ENCODE peak calls at places on chromosomes 7 and 10, in nine cellular contexts. X is HepG2, D is adrenal gland, V is HCT116, C is heart left ventricle, G is endothelial cell of umbilical vein, W is Peyer's patch, S is sigmoid colon, N is stomach. L is an unnamed sample.

GRCh38 chr10:58044072-58044471 is 223.6 kb downstream of the IPMK start:
- DNase-seq in W (no peak), N (no peak), S (no peak), D (no peak), G (no peak), X (no peak), C (no peak), V (no peak), L (no peak)

GRCh38 chr10:306654-307185 is 171.5 kb downstream of the ZMYND11 start:
- DNase-seq in D (no peak), G (no peak), N (no peak), V (no peak), X (peak), S (no peak), W (peak), C (no peak), L (no peak)

GRCh38 chr10:100143756-100144155 is 42.1 kb downstream of the ERLIN1 start:
- DNase-seq in G (no peak), X (no peak), S (no peak), W (no peak), V (no peak), C (no peak), N (no peak), D (no peak), L (no peak)

GRCh38 chr10:121702351-121703320 is 104.4 kb upstream of the FGFR2 start:
- DNase-seq in C (no peak), G (no peak), W (no peak), S (no peak), D (no peak), X (peak), N (no peak), V (no peak), L (no peak)

GRCh38 chr10:132132391-132132841 is 54.3 kb upstream of the DPYSL4 start:
- DNase-seq in G (no peak), N (no peak), X (no peak), D (no peak), C (peak), W (no peak), S (no peak), V (no peak), L (no peak)

GRCh38 chr10:31374146-31374696 is 55.2 kb downstream of the ZEB1 start:
- DNase-seq in D (no peak), C (no peak), V (no peak), X (no peak), W (no peak), S (no peak), G (no peak), N (no peak), L (no peak)

GRCh38 chr7:155815332-155816191 is 3.3 kb upstream of the SHH start:
- DNase-seq in W (no peak), G (peak), D (peak), X (no peak), S (no peak), N (peak), C (no peak), V (no peak), L (no peak)

GRCh38 chr7:34322841-34323240 is 335.2 kb upstream of the NPSR1 start:
- DNase-seq in D (no peak), W (no peak), X (no peak), S (no peak), C (no peak), N (no peak), G (no peak), V (no peak), L (no peak)

GRCh38 chr10:87803328-87803727 is 14.7 kb downstream of the ATAD1 start:
- DNase-seq in D (no peak), V (no peak), X (no peak), W (no peak), C (no peak), G (no peak), S (no peak), N (no peak), L (no peak)

GRCh38 chr10:12397147-12397896 is 48.0 kb downstream of the CAMK1D start:
- DNase-seq in S (no peak), G (no peak), N (no peak), D (no peak), X (no peak), W (no peak), V (no peak), C (no peak), L (no peak)

GRCh38 chr10:48632166-48632565 is 27.3 kb upstream of the ARHGAP22 start:
- DNase-seq in C (no peak), W (no peak), G (no peak), S (no peak), D (no peak), V (no peak), N (no peak), X (no peak), L (no peak)

GRCh38 chr10:2201534-2202104 is 464.3 kb upstream of the ADARB2 start:
- DNase-seq in S (no peak), V (no peak), X (no peak), N (no peak), W (no peak), D (no peak), C (no peak), G (no peak), L (no peak)

GRCh38 chr10:77049896-77050295 is 587.7 kb downstream of the KCNMA1 start:
- DNase-seq in X (no peak), N (no peak), S (no peak), C (no peak), G (no peak), V (no peak), D (no peak), W (no peak), L (no peak)

GRCh38 chr7:149884016-149884415 is 10.2 kb downstream of the ATP6V0E2 start:
- DNase-seq in C (no peak), W (no peak), N (peak), V (no peak), D (peak), X (no peak), G (no peak), S (no peak), L (peak)

GRCh38 chr10:132306951-132307751 is 599 bp downstream of the STK32C start:
- DNase-seq in N (peak), D (peak), G (no peak), C (peak), V (no peak), X (peak), W (peak), S (peak), L (no peak)

GRCh38 chr7:104198673-104199278 is 9.0 kb downstream of the ORC5 start:
- DNase-seq in W (no peak), D (no peak), G (no peak), S (no peak), V (no peak), X (no peak), N (no peak), C (no peak), L (no peak)

GRCh38 chr7:129610709-129611245 is 743 bp upstream of the NRF1 start:
- DNase-seq in G (no peak), D (no peak), N (no peak), S (no peak), V (no peak), W (no peak), X (no peak), C (no peak), L (no peak)

GRCh38 chr10:32454148-32454547 is 8.2 kb downstream of the CCDC7 start:
- DNase-seq in G (no peak), W (no peak), D (peak), S (no peak), N (no peak), V (no peak), X (no peak), C (no peak), L (no peak)

GRCh38 chr10:70174058-70174741 is 3.9 kb upstream of the SAR1A start:
- DNase-seq in V (no peak), S (no peak), N (no peak), C (no peak), W (peak), X (peak), D (no peak), G (peak), L (no peak)

GRCh38 chr7:155288055-155288454 is 9.6 kb upstream of the INSIG1 start:
- DNase-seq in G (no peak), V (no peak), S (no peak), X (no peak), D (no peak), N (no peak), W (no peak), C (no peak), L (no peak)

GRCh38 chr7:105782391-105783063 is 93.9 kb downstream of the ATXN7L1 start:
- DNase-seq in W (no peak), C (no peak), V (no peak), G (peak), X (no peak), D (peak), S (peak), N (no peak), L (no peak)

DNA sequence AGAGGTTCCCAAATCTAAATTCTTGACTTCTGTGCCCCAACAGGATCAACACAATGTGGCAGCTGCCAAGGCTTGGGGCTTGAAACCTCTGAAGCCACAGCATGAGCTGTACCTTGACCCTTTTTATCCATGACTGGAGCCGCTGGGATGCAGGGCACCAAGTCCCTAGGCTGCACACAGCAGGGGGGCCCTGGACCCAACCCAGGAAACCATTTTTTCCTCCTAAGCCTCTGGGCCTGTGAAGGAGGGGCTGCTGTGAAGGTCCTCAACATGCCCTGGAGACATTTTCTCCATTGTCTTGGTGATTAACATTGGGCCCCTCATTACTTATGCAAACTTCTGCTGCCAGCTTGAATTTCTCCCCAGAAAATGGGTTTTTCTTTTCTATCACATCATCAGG is 72.6 kb downstream of the FOXP2 start:
- DNase-seq in D (no peak), S (no peak), C (no peak), W (no peak), G (no peak), V (no peak), X (no peak), N (no peak), L (no peak)
- H3K4me3 ChIP-seq in D (no peak), S (no peak), C (no peak), W (no peak), G (no peak), V (no peak), X (no peak), N (no peak), L (no peak)

DNA sequence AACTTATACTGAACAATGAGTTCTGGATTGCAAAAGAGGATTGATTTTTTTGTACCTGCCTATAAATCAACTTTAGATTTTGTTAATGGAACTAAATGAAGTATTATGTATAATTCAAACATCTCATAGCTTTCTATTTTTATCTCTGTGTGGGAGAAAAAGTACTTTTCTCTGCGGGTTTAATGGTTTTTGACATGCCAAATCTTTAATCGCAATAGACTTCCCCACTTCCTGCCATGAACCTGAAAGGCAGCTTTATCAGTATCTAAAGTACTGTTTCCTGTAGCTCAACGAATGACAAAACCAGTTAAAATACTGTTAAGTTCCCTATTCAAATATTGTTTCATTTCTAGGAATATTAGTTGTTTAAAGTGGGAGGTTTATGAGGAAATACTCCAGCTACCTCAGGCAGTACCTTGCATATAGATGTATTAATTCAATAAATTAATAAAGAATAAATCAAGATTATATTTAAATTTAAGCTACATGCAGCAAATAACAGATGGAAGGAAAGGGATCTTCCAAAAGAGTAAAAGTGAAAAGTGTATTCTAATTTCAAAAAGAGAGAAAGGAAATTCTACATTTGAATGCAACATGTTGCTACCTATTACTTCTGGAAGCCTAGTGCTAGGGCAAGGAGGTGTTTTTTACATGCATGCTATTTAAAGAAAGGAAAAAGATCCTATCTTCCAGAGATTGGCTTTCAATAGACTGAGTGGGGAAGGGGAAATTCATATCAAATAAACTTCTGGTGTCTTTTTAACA is 75.9 kb downstream of the SVOPL start:
- DNase-seq in C (no peak), G (no peak), D (no peak), S (no peak), N (no peak), V (no peak), X (no peak), W (no peak), L (no peak)
- H3K27ac ChIP-seq in C (no peak), G (no peak), D (no peak), S (no peak), N (no peak), V (no peak), X (no peak), W (no peak), L (no peak)

DNA sequence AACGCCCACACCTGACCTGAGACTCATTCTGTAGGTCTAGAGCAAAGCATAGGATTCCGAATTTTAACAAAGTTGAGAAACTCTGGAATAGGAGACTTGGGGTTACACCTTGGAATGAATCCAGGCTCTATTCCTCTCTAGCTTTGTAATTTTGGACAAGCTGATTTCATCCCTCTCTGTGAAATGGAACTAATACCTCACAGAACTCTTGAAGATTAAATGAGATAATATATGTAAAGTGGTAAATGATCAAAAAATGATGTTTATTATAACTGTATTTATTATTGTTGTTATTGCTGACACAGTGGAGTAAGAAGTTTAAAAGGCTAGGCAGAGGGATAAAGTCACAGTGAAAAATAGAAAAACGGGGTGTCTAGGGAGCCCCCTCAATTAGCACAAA is 32.3 kb downstream of the CASP7 start:
- DNase-seq in X (no peak), V (no peak), G (no peak), W (no peak), N (no peak), S (no peak), C (no peak), D (no peak), L (no peak)
- TF ChIP-seq POLR2A in X (no peak), V (no peak), G (no peak), W (no peak), N (no peak), S (no peak), C (no peak), D (no peak), L (no peak)

GRCh38 chr7:85074016-85074415 is 112.8 kb downstream of the SEMA3D start:
- DNase-seq in S (no peak), D (no peak), V (no peak), G (no peak), X (no peak), C (no peak), N (no peak), W (no peak), L (no peak)

GRCh38 chr7:85078181-85078580 is 108.7 kb downstream of the SEMA3D start:
- DNase-seq in N (no peak), G (no peak), C (no peak), D (no peak), S (no peak), X (no peak), V (no peak), W (no peak), L (no peak)

GRCh38 chr7:85074992-85075391 is 111.9 kb downstream of the SEMA3D start:
- DNase-seq in N (no peak), S (no peak), C (no peak), X (no peak), G (no peak), D (no peak), W (no peak), V (no peak), L (no peak)

GRCh38 chr7:85079434-85079833 is 107.4 kb downstream of the SEMA3D start:
- DNase-seq in D (no peak), X (no peak), V (no peak), C (no peak), G (no peak), N (no peak), W (no peak), S (no peak), L (no peak)

DNA sequence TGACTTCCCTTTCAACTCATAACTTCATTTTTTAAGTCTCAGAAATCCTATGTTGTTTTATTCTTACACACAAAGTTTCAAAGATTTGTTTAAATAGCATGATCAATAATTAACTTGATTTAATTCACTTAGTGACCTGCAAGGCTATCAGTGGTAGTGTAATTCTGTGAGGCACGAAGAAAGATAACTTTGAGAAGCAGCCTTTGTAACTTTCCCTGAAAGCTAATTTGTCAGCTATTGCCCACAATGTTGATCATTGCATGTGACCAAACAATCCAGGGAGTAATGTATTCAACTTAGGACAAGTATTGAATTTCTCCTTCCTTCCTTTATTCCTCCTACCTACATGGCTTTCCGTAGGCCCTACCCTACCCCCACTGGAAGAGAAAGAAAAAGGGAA is 111.0 kb downstream of the SEMA3D start:
- DNase-seq in C (no peak), V (no peak), D (no peak), S (no peak), N (no peak), X (no peak), G (no peak), W (no peak), L (no peak)
- H3K4me3 ChIP-seq in C (no peak), V (no peak), D (no peak), S (no peak), N (no peak), X (no peak), G (no peak), W (no peak), L (no peak)

DNA sequence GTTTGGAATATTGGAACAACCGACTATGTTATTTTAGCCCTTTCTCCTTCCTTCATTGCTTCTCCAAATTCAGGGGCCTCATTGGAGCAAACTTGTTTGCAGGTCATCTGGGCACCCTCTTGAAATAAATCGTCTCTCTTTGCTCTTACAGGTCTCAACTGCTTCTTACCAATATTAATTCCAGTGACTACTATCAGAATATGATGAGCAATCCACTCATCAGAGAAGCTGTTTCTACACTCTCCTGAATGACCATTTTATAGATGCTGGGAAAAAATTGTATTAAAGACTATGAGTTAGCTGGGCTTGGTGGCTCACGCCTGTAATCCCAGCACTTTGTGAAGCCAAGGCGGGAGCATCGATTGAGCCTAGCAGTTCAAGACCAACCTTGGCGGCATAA is 12.5 kb upstream of the HNRNPF start:
- DNase-seq in N (no peak), W (no peak), G (no peak), X (no peak), C (no peak), V (no peak), S (no peak), D (no peak), L (no peak)
- H3K27ac ChIP-seq in N (peak), W (peak), G (no peak), X (peak), C (peak), V (peak), S (peak), D (peak), L (peak)

GRCh38 chr10:72309290-72310240 is 35.8 kb downstream of the DDIT4 start:
- DNase-seq in V (no peak), G (no peak), C (peak), N (peak), D (peak), W (no peak), X (no peak), S (peak), L (no peak)
- TF ChIP-seq POLR2A in V (peak), G (no peak), C (no peak), N (no peak), D (no peak), W (no peak), X (no peak), S (no peak), L (no peak)

GRCh38 chr7:143239822-143240221 is 18.0 kb downstream of the TAS2R40 start:
- DNase-seq in V (no peak), D (no peak), N (no peak), G (no peak), C (no peak), X (no peak), W (no peak), S (no peak), L (no peak)
- H3K4me3 ChIP-seq in V (no peak), D (no peak), N (no peak), G (no peak), C (no peak), X (no peak), W (no peak), S (no peak), L (no peak)

GRCh38 chr10:110765513-110766375 is 106.0 kb upstream of the PDCD4 start:
- DNase-seq in C (no peak), X (no peak), S (no peak), V (no peak), G (no peak), D (no peak), N (no peak), W (no peak), L (no peak)
- H3K27ac ChIP-seq in C (peak), X (no peak), S (no peak), V (no peak), G (no peak), D (no peak), N (no peak), W (no peak), L (no peak)